ENCODE peak calls at places on chromosomes 1 and 21, in four cellular contexts. A is GM12878, W is K562, I is HepG2. N is an unnamed sample.

GRCh38 chr1:166933633-166934032 is 41.7 kb downstream of the ILDR2 start:
- DNase-seq in A (no peak), W (no peak), I (no peak), N (no peak)

GRCh38 chr1:207711285-207711684 is 40.6 kb upstream of the CD46 start:
- DNase-seq in A (no peak), W (no peak), I (peak), N (peak)

GRCh38 chr1:41810446-41810845 is 108.3 kb downstream of the HIVEP3 start:
- DNase-seq in A (no peak), W (peak), I (no peak), N (peak)

GRCh38 chr1:242467556-242468145 is 56.8 kb downstream of the PLD5 start:
- DNase-seq in A (no peak), W (peak), I (peak), N (peak)

GRCh38 chr1:7562729-7563605 is 208.1 kb upstream of the VAMP3 start:
- DNase-seq in A (no peak), W (no peak), I (no peak), N (no peak)

GRCh38 chr1:169414927-169415326 is 12.3 kb downstream of the CCDC181 start:
- DNase-seq in A (no peak), W (no peak), I (no peak), N (no peak)

GRCh38 chr1:71053758-71054157 is 6.1 kb upstream of the PTGER3 start:
- DNase-seq in A (no peak), W (no peak), I (no peak), N (no peak)

GRCh38 chr1:109263597-109264378 is 14.4 kb downstream of the CELSR2 start:
- DNase-seq in A (peak), W (peak), I (peak), N (peak)

GRCh38 chr21:20971296-20971921 is 26.8 kb upstream of the NCAM2 start:
- DNase-seq in A (no peak), W (peak), I (peak), N (peak)

GRCh38 chr21:17002628-17003027 is 510.2 kb upstream of the CXADR start:
- DNase-seq in A (no peak), W (no peak), I (no peak), N (no peak)

GRCh38 chr21:42997053-42997452 is 22.7 kb downstream of the PKNOX1 start:
- DNase-seq in A (no peak), W (no peak), I (no peak), N (no peak)

GRCh38 chr1:51341876-51342496 is 11.6 kb upstream of the TTC39A start:
- DNase-seq in A (peak), W (peak), I (no peak), N (no peak)

GRCh38 chr1:160500321-160500990 is 22.6 kb downstream of the SLAMF6 start:
- DNase-seq in A (no peak), W (no peak), I (no peak), N (no peak)

GRCh38 chr1:46605242-46605641 is 1.2 kb upstream of the MKNK1 start:
- DNase-seq in A (no peak), W (no peak), I (no peak), N (no peak)

GRCh38 chr1:51583532-51583931 is 33.4 kb upstream of the OSBPL9 start:
- DNase-seq in A (no peak), W (no peak), I (peak), N (no peak)

GRCh38 chr1:34753163-34753562 is 1.7 kb upstream of the GJB5 start:
- DNase-seq in A (no peak), W (no peak), I (no peak), N (no peak)
- TF ChIP-seq TARDBP in A (no peak), W (no peak), I (no peak), N (no peak)

GRCh38 chr1:229270547-229271447 is at the start of gene RAB4A:
- DNase-seq in A (peak), W (peak), I (peak), N (peak)
- TF ChIP-seq TARDBP in A (no peak), W (peak), I (peak), N (no peak)

DNA sequence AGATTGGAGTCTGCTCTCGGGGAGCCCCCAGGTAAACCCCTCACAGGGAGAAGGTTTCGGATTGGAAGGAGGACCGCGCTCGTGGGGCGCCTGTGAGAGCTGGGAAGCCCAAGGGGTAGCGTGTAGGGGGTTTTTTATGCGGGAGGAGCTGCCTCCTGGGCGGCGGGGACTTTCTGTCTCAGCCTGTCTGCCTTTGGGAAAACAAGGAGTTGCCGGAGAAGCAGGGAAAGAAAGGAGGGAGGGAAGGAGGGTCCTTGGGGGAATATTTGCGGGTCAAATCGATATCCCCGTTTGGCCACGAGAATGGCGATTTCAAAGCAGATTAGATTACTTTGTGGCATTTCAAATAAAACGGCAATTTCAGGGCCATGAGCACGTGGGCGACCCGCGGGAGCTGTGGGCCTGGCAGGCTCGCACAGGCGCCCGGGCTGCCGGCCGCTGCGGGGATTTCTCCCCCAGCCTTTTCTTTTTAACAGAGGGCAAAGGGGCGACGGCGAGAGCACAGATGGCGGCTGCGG is 9.7 kb downstream of the SIM2 start:
- DNase-seq in A (no peak), W (no peak), I (no peak), N (no peak)
- TF ChIP-seq TARDBP in A (no peak), W (no peak), I (no peak), N (no peak)

DNA sequence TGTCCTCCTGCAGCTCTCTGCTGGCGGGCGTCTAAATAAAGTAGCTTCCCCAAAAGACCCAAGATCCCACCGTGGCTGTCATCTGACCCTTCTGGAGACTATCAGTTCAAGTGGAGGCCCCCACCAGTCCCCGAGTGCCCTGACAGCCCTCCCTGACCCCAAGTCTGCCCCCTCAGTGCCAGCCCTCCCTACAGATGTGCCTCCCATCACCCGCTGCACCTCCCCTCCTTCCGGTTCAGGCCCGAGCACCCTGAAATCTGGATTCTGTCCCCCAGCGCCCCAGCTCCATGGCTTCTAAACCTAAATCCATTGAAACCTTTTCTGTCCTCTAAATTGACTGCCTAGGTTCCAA is 593 bp downstream of the IL10RB start:
- DNase-seq in A (no peak), W (no peak), I (no peak), N (no peak)
- TF ChIP-seq TARDBP in A (no peak), W (no peak), I (no peak), N (no peak)

GRCh38 chr21:30072496-30072895 is 94.1 kb downstream of the CLDN17 start:
- DNase-seq in A (no peak), W (no peak), I (no peak), N (peak)
- TF ChIP-seq TARDBP in A (no peak), W (no peak), I (no peak), N (no peak)

GRCh38 chr1:235050911-235051360 is 77.7 kb downstream of the TOMM20 start:
- DNase-seq in A (no peak), W (peak), I (no peak), N (peak)

GRCh38 chr1:235051521-235051920 is 77.1 kb downstream of the TOMM20 start:
- DNase-seq in A (no peak), W (no peak), I (no peak), N (no peak)

GRCh38 chr1:235054466-235054865 is 74.2 kb downstream of the TOMM20 start:
- DNase-seq in A (no peak), W (no peak), I (no peak), N (no peak)

GRCh38 chr1:235054961-235055360 is 73.7 kb downstream of the TOMM20 start:
- DNase-seq in A (no peak), W (no peak), I (no peak), N (no peak)

GRCh38 chr1:235052067-235053008 is 76.3 kb downstream of the TOMM20 start:
- DNase-seq in A (no peak), W (no peak), I (no peak), N (no peak)
- TF ChIP-seq TARDBP in A (no peak), W (no peak), I (no peak), N (no peak)

N was measured in HEK293T.